ENCODE peak calls at places on chromosomes 1 and 21, in five cellular contexts. K is H1, I is HCT116, J is GM12878, H is HepG2. T is an unnamed sample.

GRCh38 chr1:47325530-47325929 is 8.1 kb upstream of the CMPK1 start:
- DNase-seq in K (no peak), H (no peak), I (no peak), J (no peak), T (no peak)

GRCh38 chr1:185626344-185626743 is 107.8 kb upstream of the HMCN1 start:
- DNase-seq in I (no peak), H (no peak), K (no peak), J (no peak), T (no peak)

GRCh38 chr1:209884249-209884648 is 53.8 kb upstream of the SYT14 start:
- DNase-seq in K (no peak), I (no peak), J (no peak), H (no peak), T (no peak)

GRCh38 chr1:20896824-20897223 is 109.7 kb upstream of the HP1BP3 start:
- DNase-seq in H (peak), K (no peak), I (no peak), J (no peak), T (no peak)

GRCh38 chr1:22168412-22168973 is 25.6 kb upstream of the WNT4 start:
- DNase-seq in I (no peak), J (no peak), K (no peak), H (no peak), T (peak)

GRCh38 chr1:101284021-101284420 is 47.2 kb downstream of the S1PR1 start:
- DNase-seq in I (no peak), H (no peak), J (no peak), K (no peak), T (peak)

GRCh38 chr1:192654607-192655389 is 18.9 kb downstream of the RGS13 start:
- DNase-seq in J (no peak), K (no peak), I (no peak), H (no peak), T (no peak)

GRCh38 chr1:175221548-175222175 is 29.1 kb upstream of the KIAA0040 start:
- DNase-seq in K (peak), I (no peak), J (no peak), H (no peak), T (no peak)

GRCh38 chr1:48876221-48876785 is 99.6 kb upstream of the BEND5 start:
- DNase-seq in I (no peak), J (no peak), H (no peak), K (no peak), T (no peak)

GRCh38 chr1:184272178-184272866 is 114.5 kb upstream of the C1orf21 start:
- DNase-seq in H (no peak), I (no peak), K (no peak), J (no peak), T (no peak)

GRCh38 chr1:201640624-201641023 is 101.7 kb downstream of the NAV1 start:
- DNase-seq in J (no peak), H (no peak), I (no peak), K (no peak), T (no peak)

GRCh38 chr1:157497284-157497683 is 55.0 kb downstream of the FCRL5 start:
- DNase-seq in H (no peak), I (no peak), J (no peak), K (no peak), T (no peak)

GRCh38 chr1:182786223-182787001 is 3.2 kb upstream of the NPL start:
- DNase-seq in K (peak), I (peak), H (peak), J (no peak), T (peak)

GRCh38 chr1:230105754-230106625 is 39.0 kb downstream of the GALNT2 start:
- DNase-seq in I (peak), J (peak), K (no peak), H (peak), T (no peak)

GRCh38 chr21:27108228-27108627 is 141.3 kb upstream of the ADAMTS5 start:
- DNase-seq in J (no peak), I (no peak), K (no peak), H (no peak), T (no peak)

GRCh38 chr1:192878249-192878648 is 69.4 kb downstream of the RGS2 start:
- DNase-seq in J (no peak), K (no peak), I (no peak), H (no peak), T (no peak)

GRCh38 chr1:113217447-113218208 is 144.6 kb downstream of the LRIG2 start:
- DNase-seq in J (no peak), I (no peak), H (peak), K (no peak), T (peak)

GRCh38 chr1:17207540-17207939 is 2.6 kb downstream of the PADI1 start:
- DNase-seq in H (no peak), K (no peak), I (no peak), J (no peak), T (no peak)

GRCh38 chr1:6357243-6357929 is 36.2 kb downstream of the ACOT7 start:
- DNase-seq in K (no peak), J (no peak), H (no peak), I (no peak), T (no peak)

GRCh38 chr1:201696217-201696761 is 132.7 kb upstream of the IPO9 start:
- DNase-seq in J (no peak), I (no peak), K (no peak), H (no peak), T (no peak)

GRCh38 chr21:42067531-42068255 is 3.4 kb upstream of the UMODL1 start:
- DNase-seq in I (no peak), H (no peak), K (no peak), J (no peak), T (no peak)

GRCh38 chr1:1627261-1627841 is 4.6 kb upstream of the MMP23B start:
- DNase-seq in K (no peak), J (no peak), H (no peak), I (peak), T (no peak)

GRCh38 chr1:211676106-211676583 is 724 bp upstream of the NEK2 start:
- DNase-seq in I (no peak), H (no peak), K (no peak), J (no peak), T (no peak)

GRCh38 chr21:41967708-41968107 is 13.9 kb upstream of the C2CD2 start:
- DNase-seq in K (no peak), J (no peak), H (no peak), I (no peak), T (no peak)

GRCh38 chr1:61322769-61323168 is 240.4 kb downstream of the NFIA start:
- DNase-seq in H (peak), J (no peak), K (no peak), I (no peak), T (no peak)
- TF ChIP-seq SRF in H (no peak), J (no peak), K (no peak), I (no peak), T (no peak)

DNA sequence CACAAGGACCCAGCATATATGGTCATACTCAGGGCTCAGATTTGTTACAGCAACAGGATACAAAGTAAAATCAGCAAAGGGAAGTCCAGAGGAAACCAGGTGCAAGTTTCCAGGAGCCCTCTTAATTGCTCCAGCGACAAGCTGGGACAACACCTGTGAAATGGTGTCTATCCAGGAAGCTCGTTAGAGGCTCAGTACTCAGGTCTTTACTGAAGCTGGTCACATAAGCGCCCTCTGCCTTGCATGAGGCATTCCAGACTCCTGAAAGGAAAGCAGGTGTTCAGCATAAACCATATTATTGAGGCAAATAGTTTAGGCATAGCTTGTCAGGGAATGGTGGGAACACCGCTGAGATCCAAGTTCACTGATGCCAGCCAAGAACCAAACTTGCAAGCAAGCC is 231.0 kb downstream of the SLC35F3 start:
- DNase-seq in J (no peak), I (no peak), H (no peak), K (no peak), T (no peak)
- TF ChIP-seq SRF in J (no peak), I (no peak), H (no peak), K (no peak), T (no peak)

GRCh38 chr1:19602486-19602885 is 41.6 kb upstream of the NBL1 start:
- DNase-seq in J (no peak), I (no peak), K (no peak), H (no peak), T (no peak)
- TF ChIP-seq SRF in J (no peak), I (no peak), K (no peak), H (no peak), T (no peak)

DNA sequence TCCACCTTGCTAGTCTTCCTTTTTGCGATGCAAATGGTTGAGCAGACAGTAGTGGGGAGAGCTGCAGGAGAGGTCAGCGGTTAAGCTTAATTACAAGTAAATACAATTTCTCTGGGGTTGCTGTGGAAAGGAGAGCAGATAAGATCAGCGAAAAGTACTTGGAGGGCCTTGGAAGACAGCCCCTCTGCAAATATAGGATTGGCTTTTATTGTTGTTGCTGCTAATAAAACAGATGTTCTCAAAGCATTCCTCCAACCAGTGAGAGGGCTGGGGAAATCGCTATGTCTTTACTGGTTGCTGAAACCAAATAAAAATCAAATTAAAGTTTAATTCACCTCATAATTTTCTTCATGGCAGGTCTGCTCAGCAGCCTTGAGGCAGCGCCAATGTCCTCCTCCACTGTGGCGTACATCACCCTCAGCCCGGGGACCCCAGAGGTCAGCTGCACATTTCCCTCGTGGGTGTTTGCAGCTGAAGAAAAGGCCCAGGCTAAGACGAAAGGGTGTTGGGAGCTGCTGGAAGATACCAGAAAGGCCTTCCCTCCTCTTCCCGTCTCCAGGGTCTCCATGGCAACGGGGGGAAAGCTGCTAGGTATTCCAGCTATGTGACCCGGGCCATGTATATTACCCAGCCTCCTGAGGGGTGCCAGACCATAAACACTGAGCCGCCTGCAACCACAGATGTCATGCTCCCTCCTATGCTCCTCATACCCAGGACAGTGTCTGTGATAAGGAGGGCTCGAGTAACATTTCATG is 54.6 kb upstream of the POU2F1 start:
- DNase-seq in H (no peak), K (peak), J (no peak), I (no peak), T (no peak)
- TF ChIP-seq SRF in H (no peak), K (no peak), J (no peak), I (no peak), T (no peak)

GRCh38 chr1:234402939-234403338 is 29.7 kb downstream of the COA6 start:
- DNase-seq in H (no peak), K (no peak), I (no peak), J (no peak), T (no peak)

GRCh38 chr1:234398849-234399381 is 25.7 kb downstream of the COA6 start:
- DNase-seq in H (no peak), K (no peak), J (peak), I (no peak), T (no peak)

GRCh38 chr1:234397732-234398131 is 24.5 kb downstream of the COA6 start:
- DNase-seq in J (no peak), K (no peak), H (no peak), I (no peak), T (no peak)

GRCh38 chr1:234400773-234401172 is 27.5 kb downstream of the COA6 start:
- DNase-seq in H (no peak), K (no peak), I (no peak), J (peak), T (no peak)

GRCh38 chr1:234401658-234402057 is 28.4 kb downstream of the COA6 start:
- DNase-seq in J (no peak), I (no peak), H (no peak), K (no peak), T (no peak)
- TF ChIP-seq SRF in J (no peak), I (no peak), H (no peak), K (no peak), T (no peak)

DNA sequence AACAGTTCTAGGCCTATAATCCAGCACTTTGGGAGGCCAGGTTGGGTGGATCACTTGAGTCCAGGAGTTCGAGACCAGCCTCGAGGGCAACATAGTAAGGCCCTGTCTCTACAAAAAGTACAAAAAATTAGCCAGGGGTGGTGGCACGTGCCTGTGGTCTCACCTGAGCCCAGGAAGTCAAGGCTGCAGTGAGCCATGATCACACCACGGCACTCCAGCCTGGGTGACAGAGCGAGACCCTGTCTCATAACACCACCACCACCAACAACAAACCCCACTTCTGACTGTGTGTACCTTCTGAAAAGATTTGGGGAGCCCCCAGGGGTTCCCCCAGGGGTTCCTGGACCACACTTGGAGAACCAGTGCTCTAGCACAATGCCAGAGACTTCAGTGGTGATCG is 30.0 kb downstream of the NUAK2 start:
- DNase-seq in H (no peak), K (no peak), J (no peak), I (no peak), T (no peak)
- TF ChIP-seq SRF in H (no peak), K (no peak), J (no peak), I (no peak), T (no peak)

GRCh38 chr21:38159355-38159754 is 97.4 kb upstream of the KCNJ15 start:
- DNase-seq in I (peak), J (peak), K (peak), H (peak), T (peak)
- TF ChIP-seq SRF in I (no peak), J (no peak), K (no peak), H (no peak), T (no peak)

GRCh38 chr1:55015123-55015522 is 16.4 kb downstream of the BSND start:
- DNase-seq in K (no peak), I (no peak), J (no peak), H (no peak), T (no peak)
- TF ChIP-seq SRF in K (no peak), I (no peak), J (no peak), H (no peak), T (no peak)

GRCh38 chr1:29719253-29719652 is 482.9 kb downstream of the PTPRU start:
- DNase-seq in K (no peak), H (no peak), I (no peak), J (no peak), T (no peak)

GRCh38 chr1:29713857-29714256 is 477.5 kb downstream of the PTPRU start:
- DNase-seq in I (no peak), J (no peak), K (no peak), H (no peak), T (no peak)

GRCh38 chr1:29712801-29713200 is 476.5 kb downstream of the PTPRU start:
- DNase-seq in H (no peak), J (no peak), K (no peak), I (no peak), T (no peak)

GRCh38 chr1:29718791-29719190 is 482.5 kb downstream of the PTPRU start:
- DNase-seq in K (no peak), H (no peak), J (no peak), I (no peak), T (no peak)

DNA sequence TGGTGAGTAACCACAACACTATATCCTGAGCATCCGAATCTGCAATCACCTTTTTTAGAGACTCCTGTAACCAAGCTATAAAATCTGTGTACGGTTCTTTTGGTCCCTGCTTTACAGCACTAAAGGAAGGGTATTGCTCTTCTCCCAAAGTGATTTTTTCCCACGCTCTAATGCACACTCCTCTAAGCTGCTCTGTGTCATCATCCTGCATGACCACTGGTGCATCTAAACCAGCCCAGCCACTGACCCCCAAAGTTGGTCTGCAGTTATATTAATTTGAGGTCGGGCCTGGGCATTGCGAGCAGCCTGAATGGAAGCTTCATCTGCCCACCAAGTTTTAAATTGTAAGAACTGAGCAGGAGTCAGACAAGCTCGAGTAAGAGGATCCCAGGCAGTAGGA is 480.0 kb downstream of the PTPRU start:
- DNase-seq in J (no peak), K (no peak), I (no peak), H (no peak), T (no peak)
- TF ChIP-seq SRF in J (no peak), K (no peak), I (no peak), H (no peak), T (no peak)

T was measured in K562.